ENCODE peak calls at places on chromosomes 2 and 18, in ten cellular contexts. R is NCI-H1436; Z is SK-N-DZ; H is GM12878; T is HFF-Myc; J is midbrain; O is astrocyte of the spinal cord; S is NCI-H69; G is cardiac fibroblast; B is CD4-positive, alpha-beta T cell. D is an unnamed sample.

GRCh38 chr2:175834472-175834871 is 167.6 kb downstream of the LNPK start:
- DNase-seq in G (no peak), O (peak), H (no peak), B (no peak), J (no peak), T (no peak), Z (no peak), R (peak), S (peak), D (no peak)

GRCh38 chr2:72940361-72940760 is 23.0 kb downstream of the EMX1 start:
- DNase-seq in B (no peak), S (no peak), R (no peak), O (no peak), H (no peak), G (no peak), T (no peak), J (no peak), Z (no peak), D (no peak)

GRCh38 chr18:45935591-45936335 is 31.4 kb downstream of the EPG5 start:
- DNase-seq in B (no peak), S (no peak), Z (no peak), O (peak), J (no peak), R (no peak), G (no peak), H (no peak), T (no peak), D (no peak)

GRCh38 chr2:204315236-204315662 is 230.0 kb upstream of the PARD3B start:
- DNase-seq in T (peak), J (peak), O (peak), Z (no peak), H (no peak), R (no peak), G (no peak), B (no peak), S (peak), D (no peak)

GRCh38 chr2:60926751-60927568 is 45.6 kb downstream of the REL start:
- DNase-seq in H (no peak), S (no peak), R (no peak), B (no peak), Z (no peak), O (no peak), J (peak), G (peak), T (peak), D (no peak)

GRCh38 chr2:28399946-28400345 is 7.3 kb downstream of the FOSL2 start:
- DNase-seq in G (no peak), S (peak), H (no peak), J (no peak), B (no peak), R (no peak), O (no peak), Z (no peak), T (no peak), D (no peak)

GRCh38 chr2:20236496-20236895 is 11.6 kb upstream of the SDC1 start:
- DNase-seq in B (no peak), T (no peak), Z (no peak), J (no peak), H (no peak), O (no peak), S (no peak), G (no peak), R (no peak), D (no peak)

GRCh38 chr2:216108967-216109921 is at the start of gene XRCC5:
- DNase-seq in T (peak), Z (peak), S (peak), R (peak), G (peak), B (peak), J (peak), H (peak), O (peak), D (peak)

GRCh38 chr2:145096582-145096981 is 576.7 kb upstream of the ZEB2 start:
- DNase-seq in B (no peak), S (no peak), O (no peak), Z (no peak), H (no peak), J (no peak), T (no peak), R (no peak), G (peak), D (no peak)

GRCh38 chr2:20444113-20444992 is 2.5 kb upstream of the RHOB start:
- DNase-seq in O (peak), R (no peak), G (peak), T (no peak), B (no peak), H (no peak), S (peak), Z (no peak), J (peak), D (peak)

GRCh38 chr2:98140210-98140609 is 53.2 kb downstream of the VWA3B start:
- DNase-seq in O (no peak), R (no peak), H (no peak), S (peak), B (no peak), J (no peak), Z (no peak), G (peak), T (no peak), D (no peak)

GRCh38 chr18:79787527-79788095 is 10.1 kb upstream of the KCNG2 start:
- DNase-seq in T (no peak), G (no peak), R (no peak), S (no peak), J (no peak), Z (no peak), B (no peak), O (no peak), H (no peak), D (no peak)

GRCh38 chr2:226017107-226017506 is 617.6 kb downstream of the NYAP2 start:
- DNase-seq in J (no peak), S (no peak), O (no peak), B (no peak), Z (no peak), R (no peak), T (no peak), G (no peak), H (no peak), D (no peak)

GRCh38 chr2:18132697-18133096 is 254.2 kb downstream of the KCNS3 start:
- DNase-seq in G (no peak), S (no peak), R (no peak), O (peak), J (no peak), T (peak), H (no peak), B (no peak), Z (no peak), D (no peak)

GRCh38 chr18:79786781-79787526 is 10.8 kb upstream of the KCNG2 start:
- DNase-seq in R (no peak), S (no peak), B (no peak), G (peak), O (no peak), J (no peak), Z (no peak), T (no peak), H (no peak), D (no peak)

GRCh38 chr18:23972416-23972815 is 42.1 kb upstream of the TTC39C start:
- DNase-seq in R (no peak), T (no peak), B (no peak), H (peak), G (no peak), S (no peak), J (no peak), O (no peak), Z (no peak), D (no peak)

GRCh38 chr2:188786368-188786781 is 187.8 kb upstream of the COL3A1 start:
- DNase-seq in J (no peak), S (peak), T (no peak), O (peak), H (no peak), Z (no peak), B (no peak), R (no peak), G (peak), D (no peak)

GRCh38 chr2:219291394-219291793 is 12.2 kb downstream of the DNAJB2 start:
- DNase-seq in B (no peak), O (no peak), R (no peak), S (no peak), J (no peak), H (no peak), T (no peak), Z (no peak), G (no peak), D (no peak)

GRCh38 chr2:169661263-169661662 is 32.9 kb downstream of the CFAP210 start:
- DNase-seq in B (no peak), G (no peak), O (no peak), R (peak), J (no peak), S (no peak), T (no peak), Z (no peak), H (no peak), D (no peak)

GRCh38 chr2:121088251-121089004 is 196.6 kb downstream of the TFCP2L1 start:
- DNase-seq in B (no peak), Z (no peak), O (no peak), T (no peak), J (no peak), S (peak), H (no peak), R (no peak), G (peak), D (no peak)

GRCh38 chr18:21745234-21745633 is 4.6 kb downstream of the MIB1 start:
- DNase-seq in B (no peak), S (peak), O (no peak), T (no peak), Z (no peak), G (no peak), R (no peak), J (no peak), H (no peak), D (no peak)

GRCh38 chr2:105781274-105781673 is 36.6 kb downstream of the NCK2 start:
- DNase-seq in O (no peak), J (no peak), B (no peak), H (no peak), G (peak), R (no peak), T (no peak), Z (no peak), S (no peak), D (no peak)

GRCh38 chr2:200603972-200604371 is 18.2 kb downstream of the AOX1 start:
- DNase-seq in J (no peak), B (no peak), R (no peak), G (peak), S (no peak), H (no peak), O (peak), T (no peak), Z (no peak), D (no peak)

GRCh38 chr2:107146181-107146580 is 260.2 kb upstream of the ST6GAL2 start:
- DNase-seq in Z (no peak), R (no peak), B (no peak), G (no peak), S (no peak), J (no peak), T (no peak), H (no peak), O (no peak), D (no peak)

D was measured in HT-29.